ENCODE peak calls at places on chromosomes 3 and 15, in nine cellular contexts. N, R, M, F, E, G, L, T and Y are unnamed samples.

GRCh38 chr3:174495231-174495755 is 363.8 kb upstream of the NAALADL2 start:
- DNase-seq in G (peak), F (no peak), T (peak), L (no peak), N (peak), E (no peak), R (peak), M (no peak), Y (no peak)

GRCh38 chr3:43180027-43180426 is 74.1 kb upstream of the POMGNT2 start:
- DNase-seq in F (peak), T (peak), M (no peak), E (peak), L (no peak), N (peak), G (peak), R (no peak), Y (peak)

GRCh38 chr15:36831125-36831914 is 251.9 kb downstream of the CDIN1 start:
- DNase-seq in T (no peak), R (no peak), F (peak), M (no peak), E (peak), G (no peak), L (no peak), N (peak), Y (no peak)

GRCh38 chr15:74497584-74497983 is 36.6 kb upstream of the UBL7 start:
- DNase-seq in T (no peak), E (no peak), L (no peak), M (no peak), F (peak), R (no peak), G (no peak), N (peak), Y (no peak)

GRCh38 chr3:105812194-105812586 is 56.6 kb downstream of the CBLB start:
- DNase-seq in G (peak), T (no peak), L (no peak), F (no peak), R (no peak), E (no peak), M (no peak), N (peak), Y (no peak)

GRCh38 chr3:148074916-148075315 is 622.8 kb upstream of the AGTR1 start:
- DNase-seq in T (no peak), G (no peak), M (no peak), R (no peak), N (no peak), F (no peak), L (no peak), E (no peak), Y (no peak)

GRCh38 chr15:72368315-72368714 is 7.5 kb downstream of the HEXA start:
- DNase-seq in R (no peak), F (no peak), M (no peak), L (no peak), N (no peak), G (no peak), T (no peak), E (no peak), Y (no peak)

GRCh38 chr15:62559049-62559733 is 394.1 kb upstream of the C2CD4B start:
- DNase-seq in E (no peak), T (no peak), M (no peak), G (peak), R (no peak), N (peak), F (no peak), L (no peak), Y (no peak)

GRCh38 chr3:71226565-71227281 is 356.8 kb downstream of the FOXP1 start:
- DNase-seq in M (peak), R (no peak), T (no peak), G (no peak), E (no peak), F (peak), L (no peak), N (peak), Y (no peak)

GRCh38 chr15:63601026-63601726 is 4.0 kb downstream of the FBXL22 start:
- DNase-seq in L (peak), M (peak), T (no peak), E (no peak), N (peak), F (peak), G (peak), R (peak), Y (peak)

GRCh38 chr15:89728254-89728653 is 22.8 kb downstream of the MESP1 start:
- DNase-seq in M (no peak), T (no peak), N (peak), L (no peak), R (no peak), G (peak), E (no peak), F (no peak), Y (no peak)

GRCh38 chr15:84108725-84109124 is 126.8 kb upstream of the GOLGA6L4 start:
- DNase-seq in M (no peak), T (no peak), G (peak), F (no peak), R (no peak), N (peak), E (no peak), L (peak), Y (no peak)

GRCh38 chr15:52124270-52124878 is 11.8 kb upstream of the BCL2L10 start:
- DNase-seq in E (no peak), G (no peak), L (no peak), R (no peak), T (no peak), M (no peak), N (peak), F (peak), Y (no peak)

GRCh38 chr3:147702499-147702898 is 293.3 kb downstream of the ZIC1 start:
- DNase-seq in T (no peak), L (no peak), N (peak), G (peak), E (no peak), F (no peak), M (no peak), R (no peak), Y (no peak)

GRCh38 chr3:192422998-192423349 is 304.4 kb downstream of the FGF12 start:
- DNase-seq in T (no peak), R (no peak), G (peak), E (no peak), M (no peak), N (no peak), L (peak), F (no peak), Y (no peak)

GRCh38 chr3:169980055-169980454 is 13.4 kb downstream of the SEC62 start:
- DNase-seq in G (peak), M (no peak), R (no peak), F (no peak), L (no peak), T (no peak), N (peak), E (peak), Y (no peak)